ENCODE peak calls at places on chromosomes 13 and 19, in ten cellular contexts. I is breast epithelium, B is adrenal gland, Z is K562, W is left ventricle myocardium inferior, K is omental fat pad, X is GM12865, N is right atrium auricular region, R is tibial nerve, U is cardiac muscle cell. A is an unnamed sample.

GRCh38 chr13:106234656-106235055 is 300.8 kb downstream of the EFNB2 start:
- DNase-seq in I (no peak), B (no peak), Z (no peak), W (no peak), K (no peak), X (no peak), N (no peak), R (no peak), U (no peak), A (no peak)

GRCh38 chr19:48992571-48993174 is 436 bp downstream of the GYS1 start:
- DNase-seq in I (no peak), B (no peak), Z (no peak), W (no peak), K (no peak), X (no peak), N (no peak), R (no peak), U (no peak), A (peak)

GRCh38 chr13:99258210-99258860 is at the start of gene GPR18:
- DNase-seq in I (no peak), B (no peak), Z (no peak), W (no peak), K (no peak), X (peak), N (no peak), R (no peak), U (no peak), A (no peak)

GRCh38 chr19:46446021-46446420 is 17.3 kb upstream of the PNMA8C start:
- DNase-seq in I (no peak), B (no peak), Z (no peak), W (no peak), K (no peak), X (no peak), N (no peak), R (no peak), U (no peak), A (no peak)

GRCh38 chr13:53020764-53021332 is 7.8 kb upstream of the OLFM4 start:
- DNase-seq in I (no peak), B (no peak), Z (no peak), W (no peak), K (no peak), X (no peak), N (no peak), R (no peak), U (no peak), A (no peak)

GRCh38 chr19:1768248-1768647 is 14.9 kb downstream of the ONECUT3 start:
- DNase-seq in I (no peak), B (peak), Z (peak), W (no peak), K (no peak), X (no peak), N (no peak), R (no peak), U (peak), A (no peak)

GRCh38 chr13:35856721-35857346 is 274.3 kb downstream of the DCLK1 start:
- DNase-seq in I (no peak), B (no peak), Z (no peak), W (no peak), K (no peak), X (no peak), N (no peak), R (no peak), U (no peak), A (no peak)

GRCh38 chr19:46413262-46414031 is at the start of gene CCDC8:
- DNase-seq in I (peak), B (peak), Z (peak), W (peak), K (no peak), X (no peak), N (peak), R (peak), U (peak), A (peak)

GRCh38 chr19:11984986-11985385 is 20.1 kb downstream of the ZNF763 start:
- DNase-seq in I (no peak), B (no peak), Z (peak), W (no peak), K (no peak), X (peak), N (no peak), R (no peak), U (peak), A (no peak)

GRCh38 chr13:23608704-23609413 is 38.6 kb downstream of the TNFRSF19 start:
- DNase-seq in I (no peak), B (peak), Z (no peak), W (peak), K (no peak), X (no peak), N (no peak), R (no peak), U (no peak), A (no peak)

GRCh38 chr13:32267836-32268439 is 47.2 kb downstream of the ZAR1L start:
- DNase-seq in I (no peak), B (no peak), Z (peak), W (no peak), K (no peak), X (peak), N (no peak), R (no peak), U (no peak), A (no peak)

GRCh38 chr19:10402441-10403038 is 802 bp downstream of the CDC37 start:
- DNase-seq in I (no peak), B (peak), Z (peak), W (peak), K (no peak), X (no peak), N (no peak), R (no peak), U (no peak), A (no peak)

GRCh38 chr13:70960841-70961443 is 852.7 kb upstream of the KLHL1 start:
- DNase-seq in I (no peak), B (no peak), Z (no peak), W (no peak), K (no peak), X (peak), N (no peak), R (no peak), U (peak), A (no peak)

GRCh38 chr13:50915562-50915961 is 6.0 kb downstream of the RNASEH2B start:
- DNase-seq in I (no peak), B (no peak), Z (peak), W (no peak), K (no peak), X (peak), N (no peak), R (no peak), U (no peak), A (no peak)

GRCh38 chr13:50309200-50309848 is 294.1 kb downstream of the KCNRG start:
- DNase-seq in I (no peak), B (no peak), Z (no peak), W (no peak), K (no peak), X (no peak), N (no peak), R (no peak), U (no peak), A (no peak)

GRCh38 chr19:42253245-42254082 is 1.5 kb downstream of the ERF start:
- DNase-seq in I (no peak), B (peak), Z (peak), W (peak), K (no peak), X (peak), N (no peak), R (no peak), U (peak), A (peak)

GRCh38 chr19:44585371-44586141 is 27.8 kb upstream of the IGSF23 start:
- DNase-seq in I (no peak), B (no peak), Z (no peak), W (no peak), K (no peak), X (no peak), N (no peak), R (no peak), U (no peak), A (no peak)

GRCh38 chr19:44579663-44580365 is 33.5 kb upstream of the IGSF23 start:
- DNase-seq in I (no peak), B (peak), Z (no peak), W (no peak), K (no peak), X (no peak), N (no peak), R (no peak), U (no peak), A (no peak)

GRCh38 chr19:44581288-44581687 is 32.1 kb upstream of the IGSF23 start:
- DNase-seq in I (no peak), B (peak), Z (no peak), W (no peak), K (no peak), X (no peak), N (no peak), R (no peak), U (no peak), A (no peak)

GRCh38 chr19:44580366-44580895 is 32.9 kb upstream of the IGSF23 start:
- DNase-seq in I (no peak), B (peak), Z (no peak), W (no peak), K (no peak), X (no peak), N (no peak), R (no peak), U (no peak), A (no peak)

GRCh38 chr19:44582581-44583265 is 30.6 kb upstream of the IGSF23 start:
- DNase-seq in I (no peak), B (peak), Z (peak), W (no peak), K (no peak), X (peak), N (no peak), R (no peak), U (peak), A (no peak)
- TF ChIP-seq CTCF in I (peak), B (peak), Z (peak), W (peak), K (no peak), X (peak), N (peak), R (peak), U (peak), A (no peak)

GRCh38 chr19:13847033-13847899 is 29.7 kb upstream of the NANOS3 start:
- DNase-seq in I (peak), B (peak), Z (peak), W (peak), K (peak), X (peak), N (peak), R (peak), U (peak), A (peak)
- TF ChIP-seq CTCF in I (peak), B (peak), Z (peak), W (peak), K (no peak), X (no peak), N (peak), R (no peak), U (peak), A (peak)

GRCh38 chr19:18589380-18590272 is 1.0 kb downstream of the REX1BD start:
- DNase-seq in I (peak), B (peak), Z (peak), W (peak), K (no peak), X (peak), N (peak), R (no peak), U (peak), A (no peak)
- TF ChIP-seq CTCF in I (peak), B (peak), Z (peak), W (peak), K (no peak), X (peak), N (peak), R (no peak), U (peak), A (peak)

GRCh38 chr13:30676672-30677071 is 58.7 kb upstream of the ALOX5AP start:
- DNase-seq in I (no peak), B (no peak), Z (no peak), W (no peak), K (no peak), X (no peak), N (no peak), R (no peak), U (peak), A (no peak)
- TF ChIP-seq CTCF in I (no peak), B (peak), Z (peak), W (peak), K (no peak), X (no peak), N (no peak), R (peak), U (peak), A (no peak)

DNA sequence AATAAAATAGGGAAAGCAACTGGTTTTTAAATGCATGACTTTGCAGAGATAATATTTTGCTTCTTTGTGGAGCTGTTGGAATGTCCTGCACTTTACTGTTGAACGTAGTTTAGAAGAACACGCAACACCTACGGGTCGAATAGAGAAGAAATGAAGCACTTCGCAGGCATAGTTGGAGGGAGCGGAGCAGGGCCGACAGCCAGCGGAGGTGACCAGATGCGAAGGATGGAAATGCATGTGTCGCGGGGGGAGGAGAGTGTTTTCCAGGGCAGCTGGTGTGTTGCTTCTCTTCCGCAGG is 846 bp downstream of the CEBPG start:
- DNase-seq in I (no peak), B (no peak), Z (no peak), W (no peak), K (no peak), X (peak), N (no peak), R (no peak), U (peak), A (no peak)
- TF ChIP-seq CTCF in I (no peak), B (no peak), Z (no peak), W (no peak), K (no peak), X (no peak), N (no peak), R (no peak), U (no peak), A (no peak)

GRCh38 chr13:57633950-57634828 is 2.6 kb downstream of the PCDH17 start:
- DNase-seq in I (no peak), B (no peak), Z (no peak), W (no peak), K (no peak), X (no peak), N (no peak), R (no peak), U (no peak), A (no peak)

GRCh38 chr13:57632276-57633140 is 964 bp downstream of the PCDH17 start:
- DNase-seq in I (peak), B (peak), Z (no peak), W (no peak), K (no peak), X (no peak), N (no peak), R (no peak), U (peak), A (peak)

GRCh38 chr13:57631607-57632275 is at the start of gene PCDH17:
- DNase-seq in I (peak), B (peak), Z (no peak), W (peak), K (no peak), X (no peak), N (peak), R (no peak), U (peak), A (no peak)

GRCh38 chr13:57634829-57635165 is 3.3 kb downstream of the PCDH17 start:
- DNase-seq in I (peak), B (no peak), Z (no peak), W (no peak), K (no peak), X (no peak), N (no peak), R (no peak), U (no peak), A (peak)

GRCh38 chr13:57633141-57633949 is 1.8 kb downstream of the PCDH17 start:
- DNase-seq in I (peak), B (peak), Z (no peak), W (peak), K (no peak), X (no peak), N (peak), R (no peak), U (peak), A (peak)
- TF ChIP-seq CTCF in I (no peak), B (peak), Z (no peak), W (peak), K (peak), X (no peak), N (peak), R (peak), U (peak), A (no peak)

GRCh38 chr19:19170053-19170945 is at the start of gene MEF2B:
- DNase-seq in I (peak), B (peak), Z (peak), W (peak), K (peak), X (peak), N (peak), R (peak), U (peak), A (no peak)

GRCh38 chr19:19169236-19170052 is 619 bp downstream of the MEF2B start:
- DNase-seq in I (no peak), B (no peak), Z (no peak), W (no peak), K (no peak), X (no peak), N (no peak), R (no peak), U (no peak), A (no peak)

GRCh38 chr19:19167612-19168011 is 2.5 kb downstream of the MEF2B start:
- DNase-seq in I (no peak), B (no peak), Z (no peak), W (no peak), K (no peak), X (no peak), N (no peak), R (no peak), U (no peak), A (no peak)

GRCh38 chr19:19171110-19171672 is 1.1 kb upstream of the MEF2B start:
- DNase-seq in I (no peak), B (no peak), Z (no peak), W (no peak), K (no peak), X (no peak), N (no peak), R (no peak), U (no peak), A (no peak)

DNA sequence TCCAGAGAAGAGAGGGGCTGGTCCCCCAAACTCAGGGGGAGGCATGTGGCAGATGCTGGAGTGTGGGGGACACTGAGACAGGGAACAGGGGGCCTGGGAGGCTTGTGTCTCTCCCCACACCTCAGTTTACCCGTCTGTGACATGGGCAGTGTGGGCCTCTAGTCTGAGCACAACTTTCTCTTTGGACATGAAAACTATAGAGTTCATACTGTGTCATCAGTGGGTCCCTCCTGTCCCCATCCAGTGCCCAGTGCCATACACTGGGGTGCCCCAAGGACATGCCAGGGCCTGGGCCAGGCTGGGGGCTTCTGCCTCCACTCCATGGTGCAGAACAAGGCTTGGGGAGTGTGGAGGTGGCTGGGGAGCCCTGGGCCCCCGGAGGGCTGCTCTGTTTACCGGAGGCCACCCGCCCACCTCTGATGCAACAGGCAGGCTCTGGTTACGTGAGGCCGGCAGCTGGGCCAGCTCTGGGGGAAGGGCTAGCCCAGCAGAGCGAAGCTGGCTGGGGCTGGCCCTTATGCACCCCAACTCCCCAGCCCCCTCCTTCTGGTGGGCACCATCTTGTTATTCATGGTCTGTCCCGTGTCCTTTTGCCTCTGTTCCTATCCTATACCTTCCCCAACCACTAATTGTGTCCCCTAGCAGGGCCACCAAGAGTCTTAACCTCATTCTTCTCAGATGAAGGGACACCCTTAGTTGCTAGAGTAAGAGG is 1.9 kb upstream of the MEF2B start:
- DNase-seq in I (no peak), B (no peak), Z (peak), W (no peak), K (no peak), X (peak), N (no peak), R (no peak), U (no peak), A (no peak)
- TF ChIP-seq CTCF in I (no peak), B (no peak), Z (no peak), W (no peak), K (no peak), X (no peak), N (no peak), R (no peak), U (no peak), A (no peak)

GRCh38 chr19:45401815-45402468 is 2.9 kb downstream of the PPP1R13L start:
- DNase-seq in I (no peak), B (no peak), Z (no peak), W (no peak), K (no peak), X (no peak), N (no peak), R (no peak), U (no peak), A (no peak)
- TF ChIP-seq CTCF in I (no peak), B (no peak), Z (no peak), W (no peak), K (no peak), X (no peak), N (no peak), R (no peak), U (peak), A (no peak)

GRCh38 chr13:45925151-45925550 is 73.6 kb upstream of the SIAH3 start:
- DNase-seq in I (no peak), B (no peak), Z (peak), W (no peak), K (no peak), X (no peak), N (peak), R (no peak), U (no peak), A (no peak)
- TF ChIP-seq CTCF in I (no peak), B (no peak), Z (peak), W (no peak), K (no peak), X (peak), N (no peak), R (no peak), U (peak), A (no peak)

GRCh38 chr19:15161028-15161984 is 39.5 kb downstream of the NOTCH3 start:
- DNase-seq in I (no peak), B (no peak), Z (peak), W (no peak), K (no peak), X (peak), N (no peak), R (no peak), U (no peak), A (no peak)
- TF ChIP-seq CTCF in I (no peak), B (peak), Z (peak), W (peak), K (no peak), X (peak), N (no peak), R (no peak), U (peak), A (no peak)

A was measured in coronary artery.